ENCODE peak calls at places on chromosomes 5 and 9, in six cellular contexts. One of them, this sample, is unnamed.

GRCh38 chr5:178425621-178426068 is 164.5 kb downstream of the COL23A1 start:
- DNase-seq in prostate gland: no peak
- DNase-seq in tibial nerve: no peak
- DNase-seq in A549: no peak
- DNase-seq in ovary: no peak
- DNase-seq in IMR-90: no peak
- DNase-seq in this sample: no peak

GRCh38 chr5:146815423-146815822 is 63.1 kb downstream of the PPP2R2B start:
- DNase-seq in prostate gland: no peak
- DNase-seq in tibial nerve: no peak
- DNase-seq in A549: no peak
- DNase-seq in ovary: no peak
- DNase-seq in IMR-90: no peak
- DNase-seq in this sample: no peak

GRCh38 chr5:124740991-124741583 is 5.4 kb downstream of the ZNF608 start:
- DNase-seq in prostate gland: no peak
- DNase-seq in tibial nerve: no peak
- DNase-seq in A549: no peak
- DNase-seq in ovary: no peak
- DNase-seq in IMR-90: no peak
- DNase-seq in this sample: no peak

GRCh38 chr5:76757049-76757448 is 41.1 kb downstream of the F2R start:
- DNase-seq in prostate gland: no peak
- DNase-seq in tibial nerve: no peak
- DNase-seq in A549: no peak
- DNase-seq in ovary: no peak
- DNase-seq in IMR-90: no peak
- DNase-seq in this sample: no peak

GRCh38 chr9:113011911-113012381 is at the start of gene ZNF883:
- DNase-seq in prostate gland: no peak
- DNase-seq in tibial nerve: no peak
- DNase-seq in A549: peak
- DNase-seq in ovary: peak
- DNase-seq in IMR-90: peak
- DNase-seq in this sample: peak

GRCh38 chr9:715310-715709 is 126.2 kb upstream of the DMRT1 start:
- DNase-seq in prostate gland: no peak
- DNase-seq in tibial nerve: peak
- DNase-seq in A549: no peak
- DNase-seq in ovary: no peak
- DNase-seq in IMR-90: no peak
- DNase-seq in this sample: peak

GRCh38 chr5:115190388-115190787 is 20.7 kb upstream of the TRIM36 start:
- DNase-seq in prostate gland: no peak
- DNase-seq in tibial nerve: no peak
- DNase-seq in A549: no peak
- DNase-seq in ovary: no peak
- DNase-seq in IMR-90: no peak
- DNase-seq in this sample: no peak

GRCh38 chr9:18666348-18666747 is 192.4 kb downstream of the ADAMTSL1 start:
- DNase-seq in prostate gland: no peak
- DNase-seq in tibial nerve: no peak
- DNase-seq in A549: no peak
- DNase-seq in ovary: no peak
- DNase-seq in IMR-90: peak
- DNase-seq in this sample: no peak

GRCh38 chr9:116499986-116500871 is 186.9 kb upstream of the TRIM32 start:
- DNase-seq in prostate gland: no peak
- DNase-seq in tibial nerve: no peak
- DNase-seq in A549: peak
- DNase-seq in ovary: no peak
- DNase-seq in IMR-90: peak
- DNase-seq in this sample: no peak

GRCh38 chr9:137423810-137424291 is 658 bp downstream of the NOXA1 start:
- DNase-seq in prostate gland: no peak
- DNase-seq in tibial nerve: no peak
- DNase-seq in A549: no peak
- DNase-seq in ovary: peak
- DNase-seq in IMR-90: no peak
- DNase-seq in this sample: peak

GRCh38 chr9:91896513-91897121 is 53.4 kb downstream of the ROR2 start:
- DNase-seq in prostate gland: peak
- DNase-seq in tibial nerve: no peak
- DNase-seq in A549: no peak
- DNase-seq in ovary: peak
- DNase-seq in IMR-90: peak
- DNase-seq in this sample: peak

GRCh38 chr5:75007537-75007847 is 44.9 kb downstream of the GCNT4 start:
- DNase-seq in prostate gland: no peak
- DNase-seq in tibial nerve: no peak
- DNase-seq in A549: no peak
- DNase-seq in ovary: no peak
- DNase-seq in IMR-90: peak
- DNase-seq in this sample: no peak

GRCh38 chr5:173507171-173507570 is 109.3 kb downstream of the BOD1 start:
- DNase-seq in prostate gland: no peak
- DNase-seq in tibial nerve: no peak
- DNase-seq in A549: no peak
- DNase-seq in ovary: no peak
- DNase-seq in IMR-90: no peak
- DNase-seq in this sample: no peak

GRCh38 chr9:27333241-27334052 is 36.5 kb upstream of the EQTN start:
- DNase-seq in prostate gland: peak
- DNase-seq in tibial nerve: peak
- DNase-seq in A549: peak
- DNase-seq in ovary: peak
- DNase-seq in IMR-90: peak
- DNase-seq in this sample: peak

GRCh38 chr9:118595719-118596305 is 773.4 kb downstream of the BRINP1 start:
- DNase-seq in prostate gland: peak
- DNase-seq in tibial nerve: no peak
- DNase-seq in A549: peak
- DNase-seq in ovary: no peak
- DNase-seq in IMR-90: no peak
- DNase-seq in this sample: peak

GRCh38 chr5:98880151-98880550 is 48.7 kb downstream of the CHD1 start:
- DNase-seq in prostate gland: no peak
- DNase-seq in tibial nerve: no peak
- DNase-seq in A549: no peak
- DNase-seq in ovary: no peak
- DNase-seq in IMR-90: no peak
- DNase-seq in this sample: no peak

GRCh38 chr5:107826311-107827000 is 155.7 kb upstream of the EFNA5 start:
- DNase-seq in prostate gland: no peak
- DNase-seq in tibial nerve: no peak
- DNase-seq in A549: no peak
- DNase-seq in ovary: no peak
- DNase-seq in IMR-90: no peak
- DNase-seq in this sample: no peak

GRCh38 chr9:33880562-33881089 is 63.7 kb downstream of the UBE2R2 start:
- DNase-seq in prostate gland: no peak
- DNase-seq in tibial nerve: no peak
- DNase-seq in A549: no peak
- DNase-seq in ovary: no peak
- DNase-seq in IMR-90: no peak
- DNase-seq in this sample: no peak

GRCh38 chr5:96146675-96147074 is 185.0 kb upstream of the ELL2 start:
- DNase-seq in prostate gland: no peak
- DNase-seq in tibial nerve: no peak
- DNase-seq in A549: no peak
- DNase-seq in ovary: no peak
- DNase-seq in IMR-90: peak
- DNase-seq in this sample: no peak

GRCh38 chr5:56326116-56326515 is 93.0 kb upstream of the ANKRD55 start:
- DNase-seq in prostate gland: no peak
- DNase-seq in tibial nerve: no peak
- DNase-seq in A549: no peak
- DNase-seq in ovary: no peak
- DNase-seq in IMR-90: no peak
- DNase-seq in this sample: no peak

GRCh38 chr9:96137666-96138429 is 164.1 kb downstream of the HSD17B3 start:
- DNase-seq in prostate gland: no peak
- DNase-seq in tibial nerve: no peak
- DNase-seq in A549: no peak
- DNase-seq in ovary: no peak
- DNase-seq in IMR-90: peak
- DNase-seq in this sample: no peak

GRCh38 chr5:40137223-40137622 is 542.5 kb upstream of the PTGER4 start:
- DNase-seq in prostate gland: no peak
- DNase-seq in tibial nerve: no peak
- DNase-seq in A549: no peak
- DNase-seq in ovary: no peak
- DNase-seq in IMR-90: no peak
- DNase-seq in this sample: no peak

GRCh38 chr5:55063220-55063863 is 39.1 kb upstream of the GZMA start:
- DNase-seq in prostate gland: no peak
- DNase-seq in tibial nerve: no peak
- DNase-seq in A549: no peak
- DNase-seq in ovary: no peak
- DNase-seq in IMR-90: peak
- DNase-seq in this sample: no peak

GRCh38 chr5:111757582-111758283 is 739 bp upstream of the NREP start:
- DNase-seq in prostate gland: peak
- DNase-seq in tibial nerve: peak
- DNase-seq in A549: peak
- DNase-seq in ovary: peak
- DNase-seq in IMR-90: peak
- DNase-seq in this sample: peak
- TF ChIP-seq POLR2A in prostate gland: no peak
- TF ChIP-seq POLR2A in tibial nerve: no peak
- TF ChIP-seq POLR2A in A549: peak
- TF ChIP-seq POLR2A in ovary: peak
- TF ChIP-seq POLR2A in IMR-90: no peak
- TF ChIP-seq POLR2A in this sample: peak

GRCh38 chr9:5186416-5187169 is 1.2 kb upstream of the INSL6 start:
- DNase-seq in prostate gland: peak
- DNase-seq in tibial nerve: peak
- DNase-seq in A549: peak
- DNase-seq in ovary: no peak
- DNase-seq in IMR-90: peak
- DNase-seq in this sample: peak

GRCh38 chr9:5188060-5188707 is 2.7 kb upstream of the INSL6 start:
- DNase-seq in prostate gland: no peak
- DNase-seq in tibial nerve: no peak
- DNase-seq in A549: no peak
- DNase-seq in ovary: no peak
- DNase-seq in IMR-90: no peak
- DNase-seq in this sample: no peak

GRCh38 chr9:5193345-5193744 is 7.9 kb upstream of the INSL6 start:
- DNase-seq in prostate gland: no peak
- DNase-seq in tibial nerve: no peak
- DNase-seq in A549: no peak
- DNase-seq in ovary: no peak
- DNase-seq in IMR-90: no peak
- DNase-seq in this sample: no peak

GRCh38 chr9:5195450-5195849 is 10.0 kb upstream of the INSL6 start:
- DNase-seq in prostate gland: no peak
- DNase-seq in tibial nerve: no peak
- DNase-seq in A549: no peak
- DNase-seq in ovary: no peak
- DNase-seq in IMR-90: no peak
- DNase-seq in this sample: no peak

GRCh38 chr9:5191983-5192382 is 6.5 kb upstream of the INSL6 start:
- DNase-seq in prostate gland: no peak
- DNase-seq in tibial nerve: no peak
- DNase-seq in A549: no peak
- DNase-seq in ovary: no peak
- DNase-seq in IMR-90: no peak
- DNase-seq in this sample: no peak
- H3K27ac ChIP-seq in prostate gland: no peak
- H3K27ac ChIP-seq in tibial nerve: no peak
- H3K27ac ChIP-seq in A549: no peak
- H3K27ac ChIP-seq in ovary: no peak
- H3K27ac ChIP-seq in IMR-90: no peak
- H3K27ac ChIP-seq in this sample: no peak

GRCh38 chr9:130939405-130939941 is 426 bp upstream of the FIBCD1 start:
- DNase-seq in prostate gland: no peak
- DNase-seq in tibial nerve: no peak
- DNase-seq in A549: no peak
- DNase-seq in ovary: no peak
- DNase-seq in IMR-90: peak
- DNase-seq in this sample: no peak
- TF ChIP-seq CTCF in prostate gland: no peak
- TF ChIP-seq CTCF in tibial nerve: no peak
- TF ChIP-seq CTCF in A549: no peak
- TF ChIP-seq CTCF in ovary: no peak
- TF ChIP-seq CTCF in IMR-90: no peak
- TF ChIP-seq CTCF in this sample: no peak

DNA sequence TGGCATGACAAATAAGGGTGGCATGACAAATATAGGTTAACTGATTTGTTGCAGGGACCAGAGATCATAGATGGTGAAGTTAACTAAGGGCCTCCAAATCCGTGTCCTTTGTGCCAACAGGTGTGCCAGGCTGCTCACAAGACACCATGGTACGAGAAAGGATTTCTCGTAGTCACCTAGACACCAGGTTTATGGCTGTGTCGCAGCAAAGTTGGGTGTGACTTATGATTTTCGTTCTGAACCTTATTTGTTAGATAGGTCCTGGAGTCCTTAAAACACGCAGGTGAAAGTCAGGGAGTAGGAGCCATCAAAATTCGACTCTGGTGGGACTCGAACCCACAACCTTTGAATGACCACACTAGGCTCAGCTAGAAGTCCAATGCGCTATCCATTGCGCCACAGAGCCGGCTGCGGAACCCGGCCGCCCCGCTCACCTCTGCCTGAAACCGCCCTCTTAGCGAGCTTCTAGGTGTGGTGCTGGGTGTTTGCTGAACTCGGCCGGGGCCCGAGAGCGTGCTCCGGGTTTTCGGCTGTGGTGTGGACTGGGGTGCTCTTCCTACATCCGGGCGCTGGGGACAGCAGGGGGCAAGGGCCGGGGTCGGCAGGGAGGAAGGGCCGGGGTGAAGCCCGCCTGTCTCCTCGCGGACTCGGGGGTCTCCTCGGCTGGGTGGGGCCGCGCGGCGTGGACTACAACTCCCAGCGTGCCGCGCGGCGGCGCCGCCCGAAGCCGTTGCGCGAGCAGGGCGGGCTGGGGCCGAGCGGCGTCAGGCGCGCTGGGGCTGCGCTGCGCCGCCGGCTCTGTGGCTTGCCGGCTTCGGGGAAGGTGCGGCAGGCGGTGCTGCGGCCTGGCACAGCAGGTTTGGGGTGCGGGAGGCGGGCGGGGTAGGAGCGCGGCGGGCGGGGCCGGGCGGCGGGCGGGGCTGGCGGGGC is at the start of gene SLC27A4:
- DNase-seq in prostate gland: peak
- DNase-seq in tibial nerve: peak
- DNase-seq in A549: peak
- DNase-seq in ovary: peak
- DNase-seq in IMR-90: peak
- DNase-seq in this sample: peak
- TF ChIP-seq POLR2A in prostate gland: no peak
- TF ChIP-seq POLR2A in tibial nerve: no peak
- TF ChIP-seq POLR2A in A549: peak
- TF ChIP-seq POLR2A in ovary: no peak
- TF ChIP-seq POLR2A in IMR-90: no peak
- TF ChIP-seq POLR2A in this sample: peak